ENCODE peak calls at places on chromosomes 11 and 22, in seven cellular contexts. O is aorta; T is activated CD4-positive, alpha-beta memory T cell treated with anti-CD3 and anti-CD28 coated beads, Interleukin-2, amount 10 ng/mL, durations not matched to agents 7 days and 5 days; A is HFFc6; Z is activated CD4-positive, alpha-beta T cell treated with anti-CD3 and anti-CD28 coated beads, Interleukin-2, amount 50 U/mL, for 24 hours; I is NCI-H460; D is nephron progenitor cell. F is an unnamed sample.

GRCh38 chr11:65424200-65425104 is 1.9 kb downstream of the NEAT1 start:
- DNase-seq in O (peak), T (peak), A (peak), Z (no peak), I (no peak), D (no peak), F (peak)

GRCh38 chr11:83671295-83671694 is 385.1 kb upstream of the CCDC90B start:
- DNase-seq in O (no peak), T (no peak), A (peak), Z (no peak), I (no peak), D (no peak), F (no peak)

GRCh38 chr11:15935370-15935769 is 421.0 kb downstream of the SOX6 start:
- DNase-seq in O (no peak), T (no peak), A (no peak), Z (no peak), I (no peak), D (no peak), F (no peak)

GRCh38 chr11:129386795-129387390 is 11.2 kb downstream of the BARX2 start:
- DNase-seq in O (no peak), T (no peak), A (no peak), Z (no peak), I (no peak), D (no peak), F (no peak)

GRCh38 chr11:9574806-9575530 is 1.5 kb downstream of the WEE1 start:
- DNase-seq in O (peak), T (peak), A (peak), Z (no peak), I (peak), D (peak), F (no peak)

GRCh38 chr11:1401656-1402221 is 12.0 kb downstream of the BRSK2 start:
- DNase-seq in O (peak), T (peak), A (peak), Z (no peak), I (peak), D (peak), F (no peak)

GRCh38 chr11:64206457-64207246 is at the start of gene FERMT3:
- DNase-seq in O (peak), T (peak), A (no peak), Z (no peak), I (no peak), D (no peak), F (peak)

GRCh38 chr11:17991799-17992433 is 20.9 kb downstream of the SERGEF start:
- DNase-seq in O (no peak), T (peak), A (peak), Z (no peak), I (peak), D (peak), F (no peak)

GRCh38 chr11:75851203-75851602 is 36.2 kb downstream of the UVRAG start:
- DNase-seq in O (no peak), T (no peak), A (peak), Z (no peak), I (no peak), D (no peak), F (no peak)

GRCh38 chr22:44309647-44310046 is 3.1 kb downstream of the SHISAL1 start:
- DNase-seq in O (no peak), T (no peak), A (no peak), Z (no peak), I (no peak), D (no peak), F (no peak)

GRCh38 chr11:134819026-134819425 is 407.0 kb upstream of the B3GAT1 start:
- DNase-seq in O (no peak), T (no peak), A (no peak), Z (no peak), I (no peak), D (no peak), F (no peak)

GRCh38 chr11:77658213-77659013 is 20.8 kb upstream of the CLNS1A start:
- DNase-seq in O (no peak), T (no peak), A (peak), Z (no peak), I (no peak), D (no peak), F (no peak)

GRCh38 chr11:99316761-99317475 is 296.2 kb downstream of the CNTN5 start:
- DNase-seq in O (no peak), T (no peak), A (no peak), Z (no peak), I (no peak), D (no peak), F (no peak)

GRCh38 chr11:4187055-4187988 is 92.7 kb downstream of the RRM1 start:
- DNase-seq in O (peak), T (peak), A (peak), Z (peak), I (peak), D (peak), F (peak)

GRCh38 chr11:93993747-93994146 is 27.4 kb upstream of the HEPHL1 start:
- DNase-seq in O (no peak), T (no peak), A (no peak), Z (no peak), I (no peak), D (no peak), F (no peak)

GRCh38 chr11:114501901-114502300 is 57.8 kb downstream of the NXPE1 start:
- DNase-seq in O (no peak), T (no peak), A (no peak), Z (no peak), I (no peak), D (no peak), F (no peak)

GRCh38 chr22:45291931-45292290 is 7.2 kb downstream of the UPK3A start:
- DNase-seq in O (no peak), T (no peak), A (no peak), Z (no peak), I (no peak), D (no peak), F (no peak)

GRCh38 chr11:88337342-88338222 is at the start of gene CTSC:
- DNase-seq in O (peak), T (peak), A (peak), Z (peak), I (peak), D (peak), F (peak)

GRCh38 chr11:83249972-83250593 is 36.1 kb downstream of the CCDC90B start:
- DNase-seq in O (no peak), T (no peak), A (peak), Z (no peak), I (peak), D (no peak), F (no peak)

GRCh38 chr11:44567876-44568256 is 2.4 kb downstream of the CD82 start:
- DNase-seq in O (no peak), T (no peak), A (no peak), Z (no peak), I (no peak), D (no peak), F (no peak)

GRCh38 chr11:45176996-45177395 is 30.6 kb downstream of the PRDM11 start:
- DNase-seq in O (peak), T (no peak), A (no peak), Z (no peak), I (no peak), D (no peak), F (no peak)

GRCh38 chr11:45091563-45092392 is 54.7 kb upstream of the PRDM11 start:
- DNase-seq in O (peak), T (no peak), A (no peak), Z (no peak), I (no peak), D (no peak), F (no peak)

GRCh38 chr22:50733521-50734342 is 4.3 kb upstream of the ACR start:
- DNase-seq in O (no peak), T (no peak), A (peak), Z (no peak), I (no peak), D (no peak), F (no peak)

GRCh38 chr11:114059278-114059983 is at the start of gene ZBTB16:
- DNase-seq in O (peak), T (peak), A (no peak), Z (peak), I (no peak), D (peak), F (no peak)

GRCh38 chr11:115220423-115220822 is 283.8 kb downstream of the CADM1 start:
- DNase-seq in O (no peak), T (no peak), A (no peak), Z (no peak), I (no peak), D (no peak), F (no peak)

F was measured in effector CD8-positive, alpha-beta T cell.